ENCODE peak calls at places on chromosomes 12 and 14, in five cellular contexts. Q, M, N, L and B are unnamed samples.

GRCh38 chr12:24913953-24914352 is 34.9 kb downstream of the BCAT1 start:
- DNase-seq in Q (no peak), M (no peak), N (no peak), L (no peak), B (no peak)

GRCh38 chr14:101552786-101553231 is 8.5 kb upstream of the DIO3 start:
- DNase-seq in Q (no peak), M (no peak), N (no peak), L (no peak), B (no peak)

GRCh38 chr14:41498959-41499358 is 107.7 kb upstream of the LRFN5 start:
- DNase-seq in Q (no peak), M (no peak), N (no peak), L (no peak), B (no peak)

GRCh38 chr14:49972199-49972671 is 79.4 kb downstream of the ARF6 start:
- DNase-seq in Q (peak; percentile 74), M (no peak), N (peak; percentile 89), L (no peak), B (peak; percentile 62)

GRCh38 chr14:33985242-33985641 is 34.4 kb upstream of the EGLN3 start:
- DNase-seq in Q (no peak), M (no peak), N (no peak), L (no peak), B (no peak)

GRCh38 chr14:51056431-51056830 is 38.5 kb downstream of the TRIM9 start:
- DNase-seq in Q (no peak), M (no peak), N (no peak), L (no peak), B (no peak)

GRCh38 chr14:61563880-61564622 is 131.3 kb upstream of the HIF1A start:
- DNase-seq in Q (no peak), M (no peak), N (no peak), L (no peak), B (no peak)

GRCh38 chr12:68345763-68346162 is 13.6 kb upstream of the MDM1 start:
- DNase-seq in Q (no peak), M (no peak), N (no peak), L (no peak), B (no peak)

GRCh38 chr12:64452559-64453329 is 824 bp downstream of the TBK1 start:
- DNase-seq in Q (peak; percentile 90), M (peak; percentile 91), N (peak; percentile 48), L (peak; percentile 27), B (peak; percentile 72)

GRCh38 chr12:32541754-32542374 is 137.2 kb upstream of the DNM1L start:
- DNase-seq in Q (no peak), M (no peak), N (no peak), L (no peak), B (no peak)

GRCh38 chr12:96063046-96063445 is 27.7 kb upstream of the LTA4H start:
- DNase-seq in Q (peak; percentile 25), M (no peak), N (no peak), L (no peak), B (no peak)

GRCh38 chr12:92927055-92927435 is 2.0 kb downstream of the EEA1 start:
- DNase-seq in Q (peak; percentile 28), M (no peak), N (no peak), L (peak; percentile 44), B (peak; percentile 10)

GRCh38 chr14:57009585-57010515 is 199.6 kb upstream of the OTX2 start:
- DNase-seq in Q (no peak), M (no peak), N (no peak), L (no peak), B (no peak)

GRCh38 chr12:123150273-123150803 is 552 bp downstream of the PITPNM2 start:
- DNase-seq in Q (no peak), M (no peak), N (no peak), L (no peak), B (no peak)

GRCh38 chr14:23114669-23115491 is 4.2 kb downstream of the CEBPE start:
- DNase-seq in Q (peak; percentile 99), M (peak; percentile 5), N (peak; percentile 66), L (no peak), B (peak; percentile 91)

GRCh38 chr14:76715102-76715926 is 46.0 kb upstream of the VASH1 start:
- DNase-seq in Q (no peak), M (no peak), N (no peak), L (no peak), B (no peak)

GRCh38 chr14:85634205-85634604 is 104.3 kb downstream of the FLRT2 start:
- DNase-seq in Q (no peak), M (no peak), N (peak; percentile 6), L (no peak), B (no peak)

GRCh38 chr14:74618078-74618952 is 6.3 kb upstream of the LTBP2 start:
- DNase-seq in Q (peak; percentile 74), M (no peak), N (peak; percentile 77), L (no peak), B (no peak)

GRCh38 chr12:60977966-60978365 is 1282.2 kb upstream of the USP15 start:
- DNase-seq in Q (no peak), M (no peak), N (no peak), L (peak; percentile 8), B (no peak)

GRCh38 chr12:44616385-44616784 is 259.7 kb downstream of the NELL2 start:
- DNase-seq in Q (peak; percentile 18), M (no peak), N (no peak), L (no peak), B (no peak)

GRCh38 chr12:109445224-109445623 is 31.9 kb downstream of the KCTD10 start:
- DNase-seq in Q (peak; percentile 61), M (no peak), N (no peak), L (no peak), B (peak; percentile 59)

GRCh38 chr14:26113930-26114329 is 483.9 kb downstream of the NOVA1 start:
- DNase-seq in Q (no peak), M (no peak), N (no peak), L (no peak), B (no peak)

GRCh38 chr14:49692895-49693737 is at the start of gene KLHDC1:
- DNase-seq in Q (peak; percentile 63), M (no peak), N (no peak), L (peak; percentile 92), B (no peak)

GRCh38 chr12:71152838-71153237 is 5.0 kb downstream of the TSPAN8 start:
- DNase-seq in Q (no peak), M (no peak), N (no peak), L (no peak), B (no peak)

GRCh38 chr12:124953689-124954405 is 35.1 kb downstream of the DHX37 start:
- DNase-seq in Q (no peak), M (no peak), N (no peak), L (no peak), B (no peak)

GRCh38 chr14:93772263-93772662 is 16.0 kb downstream of the PRIMA1 start:
- DNase-seq in Q (no peak), M (no peak), N (no peak), L (peak; percentile 72), B (no peak)

GRCh38 chr12:113162102-113163029 is 12.8 kb downstream of the CFAP73 start:
- DNase-seq in Q (peak; percentile 50), M (no peak), N (no peak), L (peak; percentile 54), B (no peak)